ENCODE peak calls at places on chromosome 17, in nine cellular contexts. Y is AG10803; J is testis; B is dorsolateral prefrontal cortex; H is WTC11; E is stimulated activated CD8-positive, alpha-beta memory T cell treated with anti-CD3 and anti-CD28 coated beads, Interleukin-12 subunit alpha, Interleukin-12 subunit beta, amount 100 ng/mL, for 1 hour; A is fibroblast of mammary gland; Q is H4; M is SW480. P is an unnamed sample.

GRCh38 chr17:75979705-75980187 is 706 bp downstream of the TEN1 start:
- DNase-seq in Y (peak; percentile 83), J (no peak), B (no peak), H (no peak), E (no peak), A (peak; percentile 87), Q (no peak), M (no peak), P (no peak)

GRCh38 chr17:59695943-59696681 is 11.1 kb downstream of the PTRH2 start:
- DNase-seq in Y (peak; percentile 58), J (no peak), B (no peak), H (no peak), E (no peak), A (peak; percentile 22), Q (peak; percentile 16), M (peak; percentile 60), P (no peak)

GRCh38 chr17:12342609-12343248 is 322.1 kb downstream of the MAP2K4 start:
- DNase-seq in Y (no peak), J (no peak), B (no peak), H (peak; percentile 89), E (no peak), A (peak; percentile 45), Q (peak; percentile 25), M (peak; percentile 11), P (peak; percentile 34)

GRCh38 chr17:8382052-8382879 is 727 bp downstream of the RPL26 start:
- DNase-seq in Y (no peak), J (no peak), B (no peak), H (no peak), E (no peak), A (peak; percentile 23), Q (no peak), M (no peak), P (peak; percentile 24)

GRCh38 chr17:17186051-17186450 is 20.1 kb downstream of the PLD6 start:
- DNase-seq in Y (no peak), J (no peak), B (no peak), H (no peak), E (no peak), A (no peak), Q (no peak), M (no peak), P (no peak)

GRCh38 chr17:82787081-82787848 is 35.4 kb downstream of the TBCD start:
- DNase-seq in Y (peak; percentile 93), J (no peak), B (no peak), H (no peak), E (no peak), A (peak; percentile 87), Q (no peak), M (no peak), P (no peak)

GRCh38 chr17:49277638-49278037 is 47.1 kb upstream of the PHOSPHO1 start:
- DNase-seq in Y (no peak), J (no peak), B (no peak), H (no peak), E (no peak), A (peak; percentile 14), Q (no peak), M (no peak), P (no peak)

GRCh38 chr17:8375738-8376259 is 705 bp downstream of the KRABD2 start:
- DNase-seq in Y (no peak), J (no peak), B (no peak), H (no peak), E (no peak), A (peak; percentile 44), Q (no peak), M (no peak), P (peak; percentile 13)

GRCh38 chr17:28576758-28577465 is at the start of gene ALDOC:
- DNase-seq in Y (peak; percentile 90), J (peak; percentile 98), B (peak; percentile 94), H (peak; percentile 99), E (peak; percentile 93), A (peak; percentile 90), Q (peak; percentile 34), M (peak; percentile 89), P (peak; percentile 46)

GRCh38 chr17:12966413-12966812 is 51.4 kb downstream of the ELAC2 start:
- DNase-seq in Y (no peak), J (no peak), B (no peak), H (no peak), E (no peak), A (no peak), Q (no peak), M (no peak), P (no peak)

GRCh38 chr17:49997256-49997735 is 2.3 kb upstream of the DLX3 start:
- DNase-seq in Y (no peak), J (no peak), B (no peak), H (no peak), E (no peak), A (no peak), Q (peak; percentile 11), M (peak; percentile 45), P (peak; percentile 10)

GRCh38 chr17:4540224-4541040 is 14.8 kb downstream of the MYBBP1A start:
- DNase-seq in Y (no peak), J (no peak), B (no peak), H (peak; percentile 51), E (no peak), A (no peak), Q (no peak), M (no peak), P (peak; percentile 40)

GRCh38 chr17:77693776-77694175 is 264.7 kb upstream of the TNRC6C start:
- DNase-seq in Y (no peak), J (no peak), B (no peak), H (no peak), E (no peak), A (no peak), Q (no peak), M (no peak), P (no peak)

GRCh38 chr17:16945513-16946201 is 26.3 kb downstream of the TNFRSF13B start:
- DNase-seq in Y (no peak), J (peak; percentile 6), B (no peak), H (peak; percentile 49), E (no peak), A (no peak), Q (no peak), M (no peak), P (no peak)

GRCh38 chr17:45351831-45352230 is 35.0 kb upstream of the MAP3K14 start:
- DNase-seq in Y (no peak), J (no peak), B (no peak), H (no peak), E (no peak), A (no peak), Q (no peak), M (no peak), P (peak; percentile 18)

GRCh38 chr17:39753514-39754160 is 15.9 kb downstream of the GRB7 start:
- DNase-seq in Y (no peak), J (peak; percentile 53), B (peak; percentile 23), H (peak; percentile 51), E (peak; percentile 54), A (peak; percentile 1), Q (no peak), M (no peak), P (peak; percentile 50)

GRCh38 chr17:65558311-65558682 is 3.2 kb downstream of the AXIN2 start:
- DNase-seq in Y (no peak), J (no peak), B (no peak), H (no peak), E (no peak), A (no peak), Q (no peak), M (no peak), P (no peak)

GRCh38 chr17:16040710-16041251 is 41.2 kb downstream of the TTC19 start:
- DNase-seq in Y (peak; percentile 87), J (peak; percentile 64), B (no peak), H (no peak), E (no peak), A (peak; percentile 81), Q (no peak), M (no peak), P (no peak)

P was measured in ACHN.